ENCODE peak calls at places on chromosomes 3 and 15, in six cellular contexts. One of them, this sample, is unnamed.

GRCh38 chr3:138114431-138114918 is 933 bp downstream of the DZIP1L start:
- DNase-seq in HepG2: peak
- DNase-seq in GM12878: no peak
- DNase-seq in K562: no peak
- DNase-seq in H1: peak
- DNase-seq in NT2/D1: no peak
- DNase-seq in this sample: no peak

GRCh38 chr3:39350714-39351113 is 21.2 kb downstream of the CCR8 start:
- DNase-seq in NT2/D1: no peak
- DNase-seq in H1: no peak
- DNase-seq in HepG2: no peak
- DNase-seq in GM12878: no peak
- DNase-seq in K562: no peak
- DNase-seq in this sample: no peak

GRCh38 chr3:8759038-8759755 is 10.2 kb downstream of the OXTR start:
- DNase-seq in GM12878: no peak
- DNase-seq in NT2/D1: no peak
- DNase-seq in HepG2: no peak
- DNase-seq in K562: no peak
- DNase-seq in H1: no peak
- DNase-seq in this sample: no peak

GRCh38 chr3:49785565-49786356 is 581 bp downstream of the IP6K1 start:
- DNase-seq in H1: no peak
- DNase-seq in NT2/D1: no peak
- DNase-seq in GM12878: no peak
- DNase-seq in HepG2: no peak
- DNase-seq in K562: peak
- DNase-seq in this sample: no peak

GRCh38 chr3:126364130-126364695 is 7.0 kb upstream of the KLF15 start:
- DNase-seq in GM12878: no peak
- DNase-seq in HepG2: no peak
- DNase-seq in K562: no peak
- DNase-seq in H1: no peak
- DNase-seq in NT2/D1: no peak
- DNase-seq in this sample: no peak

GRCh38 chr3:106588739-106589138 is 719.9 kb upstream of the CBLB start:
- DNase-seq in GM12878: no peak
- DNase-seq in NT2/D1: no peak
- DNase-seq in K562: no peak
- DNase-seq in HepG2: no peak
- DNase-seq in H1: no peak
- DNase-seq in this sample: no peak

GRCh38 chr3:58178528-58179234 is 32.1 kb downstream of the DNASE1L3 start:
- DNase-seq in H1: no peak
- DNase-seq in HepG2: no peak
- DNase-seq in GM12878: no peak
- DNase-seq in NT2/D1: no peak
- DNase-seq in K562: no peak
- DNase-seq in this sample: no peak

GRCh38 chr15:96345560-96346389 is 15.3 kb downstream of the NR2F2 start:
- DNase-seq in K562: no peak
- DNase-seq in H1: peak
- DNase-seq in GM12878: no peak
- DNase-seq in HepG2: peak
- DNase-seq in NT2/D1: no peak
- DNase-seq in this sample: no peak

GRCh38 chr3:126540946-126541627 is 17.1 kb downstream of the CHST13 start:
- DNase-seq in NT2/D1: no peak
- DNase-seq in GM12878: no peak
- DNase-seq in K562: peak
- DNase-seq in HepG2: no peak
- DNase-seq in H1: peak
- DNase-seq in this sample: no peak

GRCh38 chr15:101054116-101054515 is 135.0 kb downstream of the LRRK1 start:
- DNase-seq in K562: no peak
- DNase-seq in HepG2: no peak
- DNase-seq in NT2/D1: no peak
- DNase-seq in H1: peak
- DNase-seq in GM12878: no peak
- DNase-seq in this sample: no peak

GRCh38 chr15:62928996-62929350 is 113.6 kb upstream of the TPM1 start:
- DNase-seq in GM12878: no peak
- DNase-seq in H1: no peak
- DNase-seq in K562: no peak
- DNase-seq in HepG2: peak
- DNase-seq in NT2/D1: no peak
- DNase-seq in this sample: peak

GRCh38 chr3:126212629-126213375 is 32.4 kb upstream of the ALDH1L1 start:
- DNase-seq in HepG2: peak
- DNase-seq in K562: no peak
- DNase-seq in NT2/D1: peak
- DNase-seq in H1: peak
- DNase-seq in GM12878: no peak
- DNase-seq in this sample: no peak

GRCh38 chr15:74425634-74426033 is 8.1 kb downstream of the SEMA7A start:
- DNase-seq in NT2/D1: no peak
- DNase-seq in H1: no peak
- DNase-seq in HepG2: no peak
- DNase-seq in K562: peak
- DNase-seq in GM12878: no peak
- DNase-seq in this sample: no peak

GRCh38 chr3:147367676-147368075 is 38.7 kb downstream of the ZIC4 start:
- DNase-seq in H1: no peak
- DNase-seq in NT2/D1: no peak
- DNase-seq in HepG2: no peak
- DNase-seq in GM12878: no peak
- DNase-seq in K562: no peak
- DNase-seq in this sample: no peak

GRCh38 chr15:73870700-73871408 is 2.5 kb upstream of the TBC1D21 start:
- DNase-seq in HepG2: no peak
- DNase-seq in GM12878: no peak
- DNase-seq in NT2/D1: no peak
- DNase-seq in H1: no peak
- DNase-seq in K562: peak
- DNase-seq in this sample: no peak

GRCh38 chr3:23175361-23176073 is 27.6 kb upstream of the UBE2E2 start:
- DNase-seq in NT2/D1: no peak
- DNase-seq in GM12878: no peak
- DNase-seq in HepG2: no peak
- DNase-seq in H1: no peak
- DNase-seq in K562: no peak
- DNase-seq in this sample: no peak

GRCh38 chr15:46127361-46127874 is 492.6 kb downstream of the SQOR start:
- DNase-seq in H1: no peak
- DNase-seq in HepG2: no peak
- DNase-seq in K562: no peak
- DNase-seq in GM12878: no peak
- DNase-seq in NT2/D1: no peak
- DNase-seq in this sample: no peak

GRCh38 chr3:122572940-122573412 is 4.5 kb upstream of the PARP15 start:
- DNase-seq in H1: no peak
- DNase-seq in K562: peak
- DNase-seq in GM12878: peak
- DNase-seq in NT2/D1: peak
- DNase-seq in HepG2: peak
- DNase-seq in this sample: no peak

GRCh38 chr15:60592386-60593339 is 113.7 kb upstream of the ICE2 start:
- DNase-seq in HepG2: peak
- DNase-seq in K562: peak
- DNase-seq in NT2/D1: peak
- DNase-seq in H1: peak
- DNase-seq in GM12878: no peak
- DNase-seq in this sample: no peak

GRCh38 chr3:147493666-147494065 is 84.5 kb downstream of the ZIC1 start:
- DNase-seq in H1: no peak
- DNase-seq in K562: no peak
- DNase-seq in NT2/D1: no peak
- DNase-seq in GM12878: no peak
- DNase-seq in HepG2: no peak
- DNase-seq in this sample: peak

GRCh38 chr15:81301385-81301784 is 22.6 kb downstream of the STARD5 start:
- DNase-seq in NT2/D1: no peak
- DNase-seq in GM12878: no peak
- DNase-seq in H1: no peak
- DNase-seq in K562: no peak
- DNase-seq in HepG2: no peak
- DNase-seq in this sample: no peak

GRCh38 chr3:106699093-106699492 is 678.1 kb upstream of the CCDC54 start:
- DNase-seq in HepG2: no peak
- DNase-seq in NT2/D1: peak
- DNase-seq in K562: no peak
- DNase-seq in H1: no peak
- DNase-seq in GM12878: no peak
- DNase-seq in this sample: no peak

GRCh38 chr3:142651711-142652110 is 55.5 kb downstream of the PLS1 start:
- DNase-seq in HepG2: no peak
- DNase-seq in H1: no peak
- DNase-seq in NT2/D1: no peak
- DNase-seq in GM12878: no peak
- DNase-seq in K562: no peak
- DNase-seq in this sample: no peak

GRCh38 chr3:129836381-129837056 is 57.0 kb downstream of the TMCC1 start:
- DNase-seq in H1: no peak
- DNase-seq in K562: no peak
- DNase-seq in NT2/D1: no peak
- DNase-seq in HepG2: no peak
- DNase-seq in GM12878: no peak
- DNase-seq in this sample: no peak

DNA sequence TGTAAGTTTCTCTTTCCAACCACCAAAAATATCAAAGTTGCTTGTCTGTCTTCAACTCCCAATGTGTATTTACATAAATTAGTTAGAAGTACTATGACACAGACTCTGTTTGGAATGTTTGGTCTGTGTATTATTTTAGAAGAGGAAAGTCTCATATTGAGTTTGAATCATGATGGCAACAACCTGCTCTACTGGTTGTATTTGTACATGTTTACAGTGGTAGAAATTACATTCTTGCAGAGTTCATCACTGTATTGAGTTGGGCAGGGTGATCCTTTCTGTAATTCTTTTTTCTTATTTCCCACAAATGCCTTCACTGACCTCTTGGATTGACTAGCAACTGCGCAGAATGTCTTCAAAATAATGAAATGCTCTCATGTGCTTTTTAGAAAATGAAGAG is 149.6 kb downstream of the CHL1 start:
- DNase-seq in HepG2: no peak
- DNase-seq in NT2/D1: no peak
- DNase-seq in GM12878: no peak
- DNase-seq in H1: no peak
- DNase-seq in K562: no peak
- DNase-seq in this sample: no peak
- TF ChIP-seq ZNF274 in HepG2: no peak
- TF ChIP-seq ZNF274 in NT2/D1: no peak
- TF ChIP-seq ZNF274 in GM12878: no peak
- TF ChIP-seq ZNF274 in H1: no peak
- TF ChIP-seq ZNF274 in K562: no peak
- TF ChIP-seq ZNF274 in this sample: no peak

DNA sequence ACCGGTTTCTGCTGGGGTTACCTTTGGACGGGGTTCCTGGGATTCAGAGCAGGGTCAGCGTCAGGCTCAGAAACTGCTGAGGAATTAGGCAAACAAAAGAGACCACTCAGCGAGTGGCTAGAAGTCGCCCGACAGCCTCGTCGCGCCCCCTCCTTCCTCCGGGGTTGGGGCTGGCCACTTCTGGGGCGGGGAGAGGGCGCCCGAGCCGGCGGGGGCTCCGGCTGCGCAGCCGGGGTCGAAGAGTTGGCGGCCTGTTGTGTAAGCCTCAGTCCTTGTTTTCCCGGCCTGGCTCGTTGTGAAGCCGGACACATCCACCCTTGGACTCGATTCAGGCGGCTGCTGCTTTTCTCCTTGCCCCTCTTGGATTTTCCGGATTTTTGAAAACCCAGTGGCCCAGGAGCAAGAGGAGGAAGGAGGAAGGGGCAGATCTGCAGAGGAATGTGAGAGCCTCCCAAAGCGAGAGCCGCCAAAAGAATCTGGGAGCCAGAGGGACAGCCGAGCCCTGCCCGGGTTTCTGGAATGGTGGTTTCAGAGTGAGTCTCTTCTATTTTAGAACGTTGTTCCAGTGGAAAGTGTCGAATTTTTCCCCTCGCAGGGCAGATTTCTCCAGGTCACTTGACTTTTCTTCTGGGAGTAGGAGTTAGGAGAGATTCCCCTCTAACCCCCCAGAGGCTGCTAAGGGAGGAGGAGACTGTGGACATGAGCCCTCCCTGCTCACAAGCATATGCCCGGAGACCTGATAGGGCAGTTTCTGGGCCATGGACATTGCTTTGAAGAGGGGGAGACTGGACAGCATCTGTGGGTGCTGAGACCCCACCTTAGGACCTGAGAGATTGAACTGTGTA is 666 bp downstream of the SNX33 start:
- DNase-seq in GM12878: no peak
- DNase-seq in K562: peak
- DNase-seq in H1: no peak
- DNase-seq in HepG2: peak
- DNase-seq in NT2/D1: no peak
- DNase-seq in this sample: no peak
- TF ChIP-seq ZNF274 in GM12878: no peak
- TF ChIP-seq ZNF274 in K562: no peak
- TF ChIP-seq ZNF274 in H1: no peak
- TF ChIP-seq ZNF274 in HepG2: no peak
- TF ChIP-seq ZNF274 in NT2/D1: no peak
- TF ChIP-seq ZNF274 in this sample: no peak

GRCh38 chr15:88844749-88845386 is 41.6 kb downstream of the ACAN start:
- DNase-seq in HepG2: no peak
- DNase-seq in H1: no peak
- DNase-seq in NT2/D1: no peak
- DNase-seq in K562: no peak
- DNase-seq in GM12878: no peak
- DNase-seq in this sample: no peak
- TF ChIP-seq ZNF274 in HepG2: no peak
- TF ChIP-seq ZNF274 in H1: no peak
- TF ChIP-seq ZNF274 in NT2/D1: no peak
- TF ChIP-seq ZNF274 in K562: no peak
- TF ChIP-seq ZNF274 in GM12878: no peak
- TF ChIP-seq ZNF274 in this sample: no peak

DNA sequence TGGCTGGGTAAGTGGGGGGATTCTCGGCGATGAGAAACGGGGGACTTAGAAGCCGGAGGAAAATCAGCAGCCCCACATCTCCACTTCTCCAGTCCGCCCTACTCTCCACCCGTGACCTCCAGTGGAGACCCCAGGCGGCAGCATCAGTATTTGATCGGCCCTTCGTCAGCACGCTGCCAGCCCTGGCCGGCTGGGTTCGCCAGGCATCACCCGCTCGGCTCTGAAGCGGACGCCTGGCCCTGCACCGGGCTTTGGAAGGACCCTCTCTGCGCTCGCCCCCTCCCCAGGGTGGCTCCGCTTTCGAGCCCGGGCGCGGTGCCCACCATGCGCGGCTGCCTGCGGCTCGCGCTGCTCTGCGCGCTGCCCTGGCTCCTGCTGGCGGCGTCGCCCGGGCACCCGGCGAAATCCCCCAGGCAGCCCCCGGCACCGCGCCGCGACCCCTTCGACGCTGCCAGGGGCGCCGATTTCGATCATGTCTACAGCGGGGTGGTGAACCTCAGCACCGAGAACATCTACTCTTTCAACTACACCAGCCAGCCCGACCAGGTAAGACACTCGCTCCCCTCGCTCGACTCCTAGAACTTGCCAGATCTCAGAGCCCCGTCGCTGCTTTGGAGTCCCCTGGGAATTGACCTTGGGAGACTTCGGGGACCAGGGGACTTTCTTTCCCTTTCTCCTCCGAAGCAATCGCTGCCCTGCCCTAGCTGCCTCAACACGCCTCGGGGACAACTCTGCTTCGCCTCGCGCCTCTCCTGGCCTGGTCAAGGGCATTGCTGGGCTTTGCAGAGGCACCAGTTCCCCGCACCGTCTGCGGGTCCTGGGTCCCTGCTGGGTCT is 561 bp downstream of the SIDT1 start:
- DNase-seq in H1: peak
- DNase-seq in GM12878: no peak
- DNase-seq in NT2/D1: no peak
- DNase-seq in HepG2: no peak
- DNase-seq in K562: no peak
- DNase-seq in this sample: no peak
- TF ChIP-seq ZNF274 in H1: no peak
- TF ChIP-seq ZNF274 in GM12878: no peak
- TF ChIP-seq ZNF274 in NT2/D1: no peak
- TF ChIP-seq ZNF274 in HepG2: no peak
- TF ChIP-seq ZNF274 in K562: no peak
- TF ChIP-seq ZNF274 in this sample: no peak

This sample was measured in HCT116.